ENCODE peak calls at places on chromosomes 4 and X, in eight cellular contexts. B is tibial nerve; S is AG10803; N is GM19239; J is C1 segment of cervical spinal cord; V is SJSA1; K is GM03348; I is activated CD8-positive, alpha-beta memory T cell treated with anti-CD3 and anti-CD28 coated beads for 48 hours. P is an unnamed sample.

GRCh38 chrX:23779025-23779424 is 3.9 kb upstream of the SAT1 start:
- DNase-seq in B (no peak), S (peak), N (no peak), J (no peak), V (peak), K (no peak), I (no peak), P (no peak)

GRCh38 chrX:24110049-24110448 is 39.5 kb upstream of the ZFX start:
- DNase-seq in B (no peak), S (no peak), N (no peak), J (no peak), V (no peak), K (no peak), I (no peak), P (no peak)

GRCh38 chrX:110194977-110195376 is 122.9 kb downstream of the AMMECR1 start:
- DNase-seq in B (no peak), S (no peak), N (no peak), J (no peak), V (no peak), K (no peak), I (no peak), P (no peak)

GRCh38 chr4:140937866-140938265 is 181.7 kb upstream of the TBC1D9 start:
- DNase-seq in B (no peak), S (peak), N (no peak), J (no peak), V (peak), K (peak), I (no peak), P (no peak)

GRCh38 chrX:130799393-130799792 is 103.6 kb downstream of the ENOX2 start:
- DNase-seq in B (no peak), S (peak), N (no peak), J (no peak), V (no peak), K (peak), I (no peak), P (no peak)

GRCh38 chr4:20299515-20299914 is 47.8 kb downstream of the SLIT2 start:
- DNase-seq in B (no peak), S (peak), N (no peak), J (no peak), V (peak), K (no peak), I (no peak), P (no peak)

GRCh38 chr4:41981456-41981855 is at the start of gene DCAF4L1:
- DNase-seq in B (no peak), S (no peak), N (no peak), J (no peak), V (no peak), K (no peak), I (no peak), P (no peak)

GRCh38 chrX:11446331-11446730 is 153.1 kb downstream of the AMELX start:
- DNase-seq in B (no peak), S (peak), N (no peak), J (no peak), V (no peak), K (peak), I (no peak), P (no peak)

GRCh38 chrX:134908235-134908834 is 82.5 kb upstream of the SMIM10 start:
- DNase-seq in B (no peak), S (peak), N (no peak), J (no peak), V (peak), K (no peak), I (no peak), P (peak)

P was measured in CD4-positive, CD25-positive, alpha-beta regulatory T cell.